ENCODE peak calls at places on chromosomes 11 and 22, in eight cellular contexts. F, P, B, K, Q, U, T and J are unnamed samples. For H3K36me3, the result is how much of the 10 kb centered on the place peaks cover.

GRCh38 chr22:50270302-50271010 is at the start of gene MAPK11:
- DNase-seq in P (no peak), U (peak), K (peak), Q (peak), F (peak), B (peak), T (peak), J (no peak)

GRCh38 chr11:48154162-48154561 is 62.4 kb upstream of the OR4B1 start:
- DNase-seq in Q (no peak), U (no peak), T (no peak), B (no peak), K (no peak), P (no peak), F (no peak), J (no peak)

GRCh38 chr11:8260202-8260996 is 3.3 kb downstream of the LMO1 start:
- DNase-seq in B (no peak), F (no peak), T (peak), Q (no peak), U (no peak), P (peak), K (no peak), J (no peak)

GRCh38 chr11:31160504-31161422 is 208.8 kb downstream of the DCDC1 start:
- DNase-seq in T (no peak), P (no peak), U (no peak), B (no peak), K (no peak), Q (no peak), F (no peak), J (no peak)

GRCh38 chr11:9150501-9150900 is 59.1 kb upstream of the SCUBE2 start:
- DNase-seq in T (no peak), K (no peak), Q (no peak), B (no peak), F (no peak), P (no peak), U (no peak), J (no peak)

GRCh38 chr11:9065614-9066431 is 25.6 kb downstream of the SCUBE2 start:
- DNase-seq in B (no peak), K (no peak), T (no peak), F (no peak), P (no peak), U (no peak), Q (no peak), J (no peak)

GRCh38 chr11:74238243-74238642 is 67.2 kb downstream of the PPME1 start:
- DNase-seq in Q (no peak), P (no peak), B (no peak), T (no peak), U (no peak), K (no peak), F (no peak), J (no peak)

GRCh38 chr22:25083414-25084166 is 116.1 kb upstream of the CRYBB3 start:
- DNase-seq in P (no peak), T (no peak), U (peak), B (no peak), F (peak), Q (peak), K (no peak), J (no peak)

GRCh38 chr11:18669629-18670162 is 28.9 kb upstream of the TMEM86A start:
- DNase-seq in F (peak), T (no peak), B (no peak), Q (no peak), U (no peak), P (no peak), K (no peak), J (no peak)

GRCh38 chr11:97990162-97990920 is 1030.4 kb upstream of the CNTN5 start:
- DNase-seq in P (no peak), Q (no peak), F (no peak), K (no peak), T (no peak), B (no peak), U (no peak), J (no peak)

GRCh38 chr11:47656284-47656915 is 14.0 kb upstream of the MTCH2 start:
- DNase-seq in U (no peak), F (no peak), K (no peak), B (no peak), P (no peak), T (no peak), Q (no peak), J (no peak)

GRCh38 chr22:46596032-46596441 is 24.1 kb upstream of the GRAMD4 start:
- DNase-seq in B (no peak), Q (no peak), K (peak), T (peak), F (peak), P (peak), U (no peak), J (no peak)

GRCh38 chr11:112085822-112086421 is 634 bp downstream of the TIMM8B start:
- DNase-seq in F (peak), U (peak), T (no peak), B (peak), K (no peak), P (no peak), Q (no peak), J (no peak)

GRCh38 chr22:29697853-29698598 is 21.8 kb upstream of the CABP7 start:
- DNase-seq in P (no peak), F (peak), U (no peak), Q (no peak), B (no peak), T (no peak), K (no peak), J (no peak)

GRCh38 chr11:15587059-15587458 is 472.3 kb downstream of the INSC start:
- DNase-seq in K (no peak), Q (no peak), B (no peak), F (peak), T (no peak), U (no peak), P (no peak), J (no peak)

GRCh38 chr11:14894657-14895598 is 2.9 kb upstream of the CYP2R1 start:
- DNase-seq in K (peak), U (peak), P (peak), T (peak), Q (no peak), B (no peak), F (no peak), J (peak)

GRCh38 chr22:17199131-17199731 is 20.0 kb downstream of the ADA2 start:
- DNase-seq in Q (peak), F (peak), T (no peak), U (no peak), B (no peak), P (no peak), K (no peak), J (no peak)

GRCh38 chr11:78784321-78785061 is 209.8 kb upstream of the NARS2 start:
- DNase-seq in T (no peak), Q (no peak), U (no peak), P (no peak), F (no peak), K (no peak), B (no peak), J (no peak)

GRCh38 chr22:35995772-35996171 is 32.9 kb downstream of the RBFOX2 start:
- DNase-seq in U (peak), F (no peak), K (peak), B (no peak), T (peak), Q (no peak), P (peak), J (peak)

GRCh38 chr11:17298302-17298701 is 21.8 kb downstream of the NUCB2 start:
- DNase-seq in F (no peak), T (no peak), U (no peak), Q (no peak), P (no peak), B (no peak), K (no peak), J (no peak)

GRCh38 chr22:42716649-42717127 is 4.0 kb downstream of the A4GALT start:
- DNase-seq in P (no peak), K (no peak), Q (no peak), U (peak), F (no peak), B (peak), T (no peak), J (no peak)

GRCh38 chr11:8719260-8720190 is 36.9 kb downstream of the RPL27A start:
- DNase-seq in P (peak), T (peak), Q (no peak), B (no peak), F (no peak), U (peak), K (peak), J (no peak)

GRCh38 chr22:50696799-50697561 is 24.4 kb downstream of the SHANK3 start:
- DNase-seq in U (no peak), P (peak), F (peak), Q (no peak), B (no peak), K (no peak), T (no peak), J (peak)

GRCh38 chr11:59678118-59678812 is 9.4 kb upstream of the PATL1 start:
- DNase-seq in T (no peak), B (no peak), F (no peak), K (no peak), U (no peak), P (no peak), Q (no peak), J (no peak)

GRCh38 chr11:65574963-65575567 is 788 bp upstream of the EHBP1L1 start:
- DNase-seq in Q (peak), P (peak), F (no peak), U (peak), B (peak), T (no peak), K (no peak), J (no peak)

GRCh38 chr11:46642627-46643335 is 25.4 kb downstream of the ATG13 start:
- DNase-seq in Q (no peak), K (no peak), U (no peak), T (no peak), P (no peak), B (no peak), F (no peak), J (no peak)

GRCh38 chr11:95850137-95850536 is 59.8 kb downstream of the CEP57 start:
- DNase-seq in P (no peak), F (no peak), T (no peak), U (no peak), K (no peak), Q (no peak), B (no peak), J (no peak)

GRCh38 chr11:17653606-17654005 is 65.8 kb upstream of the MYOD1 start:
- DNase-seq in U (no peak), Q (no peak), F (no peak), B (no peak), T (no peak), K (no peak), P (no peak), J (no peak)

GRCh38 chr22:42760806-42761565 is 40.3 kb upstream of the A4GALT start:
- DNase-seq in Q (no peak), F (no peak), P (no peak), K (no peak), T (no peak), U (peak), B (peak), J (no peak)

GRCh38 chr11:112852141-112852853 is 108.9 kb upstream of the NCAM1 start:
- DNase-seq in P (no peak), F (no peak), U (no peak), K (no peak), T (no peak), Q (no peak), B (no peak), J (no peak)

GRCh38 chr11:65915821-65916251 is 3.0 kb downstream of the C11orf68 start:
- DNase-seq in P (peak), F (no peak), T (peak), Q (peak), B (peak), K (peak), U (peak), J (peak)

GRCh38 chr11:129709801-129710398 is 105.7 kb upstream of the TMEM45B start:
- DNase-seq in F (no peak), U (no peak), P (no peak), T (peak), K (no peak), B (no peak), Q (no peak), J (no peak)
- H3K36me3 ChIP-seq in F (under half), U (under half), P (under half), T (under half), K (under half), B (under half), Q (under half), J (under half)

DNA sequence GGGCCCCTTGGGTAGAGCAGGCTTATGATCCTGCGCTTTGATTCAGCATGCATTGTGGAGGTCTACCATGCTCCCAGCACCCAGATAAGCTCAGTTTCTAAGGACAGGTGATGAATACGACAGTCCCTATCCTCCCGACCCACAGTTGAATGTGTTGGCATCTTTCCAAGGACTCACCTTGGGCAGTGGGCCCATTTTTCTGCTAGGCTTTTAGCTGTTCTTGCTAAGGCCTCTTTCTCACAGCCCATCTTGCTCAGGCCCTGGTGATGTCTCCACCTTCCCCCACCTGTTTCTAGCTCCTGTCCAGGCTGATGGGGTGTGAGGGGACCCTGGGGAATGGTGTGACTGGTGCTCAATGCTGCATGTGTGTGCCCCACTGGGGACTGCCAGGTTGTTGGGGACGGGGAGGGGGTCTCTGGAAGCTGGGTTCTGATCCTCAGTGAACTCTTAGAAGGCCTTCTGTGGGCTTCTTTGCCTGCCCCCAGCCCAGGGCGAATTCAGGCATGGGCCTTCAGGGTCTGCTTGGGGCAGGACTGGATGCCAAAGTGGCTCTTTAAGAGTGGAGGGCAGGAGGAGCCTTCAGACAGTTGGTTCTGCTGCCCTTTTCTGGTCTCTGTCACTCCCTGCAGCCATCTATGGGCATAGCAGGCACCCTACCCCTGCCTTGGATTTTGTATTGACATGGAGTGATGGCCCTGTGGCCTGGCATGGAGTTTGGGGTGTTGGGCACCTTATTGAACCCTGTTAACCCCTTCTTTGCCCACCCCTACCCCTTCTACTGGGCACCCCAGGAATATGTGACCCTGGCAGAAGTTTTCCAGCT is 33.1 kb downstream of the PHLDB1 start:
- DNase-seq in B (no peak), F (peak), K (no peak), T (no peak), U (no peak), P (no peak), Q (no peak), J (peak)
- TF ChIP-seq CTCF in B (peak), F (peak), K (no peak), T (peak), U (peak), P (no peak), Q (no peak), J (no peak)

GRCh38 chr11:43736502-43737193 is 56.1 kb downstream of the HSD17B12 start:
- DNase-seq in P (no peak), F (no peak), B (no peak), T (no peak), K (no peak), Q (no peak), U (no peak), J (no peak)
- H3K36me3 ChIP-seq in P (under half), F (under half), B (under half), T (under half), K (under half), Q (under half), U (under half), J (under half)

GRCh38 chr11:102346748-102347525 is at the start of gene BIRC2:
- DNase-seq in P (peak), Q (peak), K (peak), B (peak), F (peak), U (peak), T (peak), J (peak)
- TF ChIP-seq CTCF in P (peak), Q (peak), K (peak), B (peak), F (peak), U (peak), T (peak), J (peak)

GRCh38 chr11:86251285-86251830 is 6.8 kb downstream of the EED start:
- DNase-seq in T (no peak), P (no peak), B (no peak), K (no peak), U (no peak), F (no peak), Q (no peak), J (no peak)

GRCh38 chr11:86255896-86256295 is 11.3 kb downstream of the EED start:
- DNase-seq in T (no peak), K (no peak), U (no peak), Q (no peak), B (no peak), F (no peak), P (no peak), J (no peak)

GRCh38 chr11:86261328-86261727 is 16.8 kb downstream of the EED start:
- DNase-seq in T (no peak), P (no peak), F (no peak), Q (no peak), U (no peak), B (no peak), K (no peak), J (no peak)

GRCh38 chr11:86257446-86257845 is 12.9 kb downstream of the EED start:
- DNase-seq in P (no peak), B (no peak), K (no peak), T (no peak), F (no peak), Q (no peak), U (no peak), J (no peak)

DNA sequence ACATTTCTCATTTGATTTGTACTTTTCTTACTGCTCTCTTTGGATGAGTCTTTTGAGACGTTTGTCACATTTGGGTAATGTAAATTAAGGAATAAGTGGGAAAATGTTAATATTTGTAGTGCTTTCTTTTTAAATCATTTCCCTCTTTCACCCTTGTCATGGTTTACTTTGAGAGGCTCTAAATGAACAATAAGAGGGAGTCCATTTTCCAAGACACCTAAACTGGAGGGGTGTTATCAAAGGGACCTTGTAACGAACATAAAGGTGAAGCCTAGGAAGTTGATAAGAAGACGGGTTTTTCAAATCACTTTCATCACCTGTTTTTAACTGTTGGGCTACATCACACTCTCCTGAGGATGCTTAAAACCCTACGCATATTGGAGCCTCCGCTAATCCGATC is 12.1 kb downstream of the EED start:
- DNase-seq in B (no peak), P (no peak), U (no peak), T (no peak), K (no peak), Q (no peak), F (no peak), J (no peak)
- H3K36me3 ChIP-seq in B (under half), P (under half), U (under half), T (under half), K (under half), Q (under half), F (under half), J (half or more)

DNA sequence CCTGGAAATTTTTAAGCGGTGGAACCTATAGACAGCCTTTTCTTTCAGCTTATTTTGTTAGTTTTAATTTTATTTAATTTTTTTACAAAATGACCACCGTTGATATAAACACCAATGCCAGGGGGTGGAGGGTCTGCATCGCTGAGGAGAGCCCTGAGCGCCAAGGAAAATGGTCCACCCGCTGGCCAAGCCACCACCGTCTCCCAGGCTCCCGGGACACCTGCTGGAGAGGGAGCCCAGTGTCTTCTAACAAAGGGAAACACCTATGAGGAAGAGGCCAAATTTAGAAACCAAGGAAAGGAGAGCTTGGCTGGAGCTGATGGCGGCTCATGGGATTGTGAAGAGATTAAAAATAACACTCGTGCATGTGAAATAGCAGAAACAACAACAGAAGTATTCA is 288 bp upstream of the KRTAP5-8 start:
- DNase-seq in Q (no peak), U (no peak), F (no peak), K (peak), T (no peak), B (no peak), P (no peak), J (no peak)
- TF ChIP-seq CTCF in Q (no peak), U (no peak), F (no peak), K (no peak), T (no peak), B (no peak), P (no peak), J (no peak)

GRCh38 chr11:3008746-3009336 is 16.7 kb upstream of the NAP1L4 start:
- DNase-seq in T (peak), F (no peak), K (no peak), Q (no peak), U (no peak), P (peak), B (no peak), J (peak)
- H3K36me3 ChIP-seq in T (half or more), F (half or more), K (half or more), Q (under half), U (under half), P (half or more), B (under half), J (under half)